ENCODE peak calls at places on chromosomes 12 and 14, in four cellular contexts. One of them, this sample, is unnamed.

GRCh38 chr12:19759229-19759628 is 319.9 kb downstream of the AEBP2 start:
- DNase-seq in cardiac fibroblast: peak
- DNase-seq in colonic mucosa: no peak
- DNase-seq in dorsolateral prefrontal cortex: no peak
- DNase-seq in this sample: no peak

GRCh38 chr12:89151536-89151935 is 200.8 kb downstream of the DUSP6 start:
- DNase-seq in cardiac fibroblast: no peak
- DNase-seq in colonic mucosa: no peak
- DNase-seq in dorsolateral prefrontal cortex: no peak
- DNase-seq in this sample: no peak

GRCh38 chr12:69873429-69873828 is 48.4 kb downstream of the MYRFL start:
- DNase-seq in cardiac fibroblast: peak
- DNase-seq in colonic mucosa: no peak
- DNase-seq in dorsolateral prefrontal cortex: no peak
- DNase-seq in this sample: no peak

GRCh38 chr12:101608301-101609133 is 13.7 kb downstream of the MYBPC1 start:
- DNase-seq in cardiac fibroblast: no peak
- DNase-seq in colonic mucosa: peak
- DNase-seq in dorsolateral prefrontal cortex: no peak
- DNase-seq in this sample: no peak

GRCh38 chr12:108302471-108303311 is 36.4 kb downstream of the CMKLR1 start:
- DNase-seq in cardiac fibroblast: no peak
- DNase-seq in colonic mucosa: peak
- DNase-seq in dorsolateral prefrontal cortex: no peak
- DNase-seq in this sample: no peak

GRCh38 chr12:1117970-1118563 is 127.0 kb downstream of the ERC1 start:
- DNase-seq in cardiac fibroblast: peak
- DNase-seq in colonic mucosa: peak
- DNase-seq in dorsolateral prefrontal cortex: peak
- DNase-seq in this sample: peak

GRCh38 chr12:998020-998874 is 7.2 kb downstream of the ERC1 start:
- DNase-seq in cardiac fibroblast: no peak
- DNase-seq in colonic mucosa: no peak
- DNase-seq in dorsolateral prefrontal cortex: no peak
- DNase-seq in this sample: no peak

GRCh38 chr14:96098309-96098998 is 59.3 kb downstream of the C14orf132 start:
- DNase-seq in cardiac fibroblast: peak
- DNase-seq in colonic mucosa: peak
- DNase-seq in dorsolateral prefrontal cortex: peak
- DNase-seq in this sample: peak

GRCh38 chr14:104514156-104514848 is 65.3 kb upstream of the C14orf180 start:
- DNase-seq in cardiac fibroblast: no peak
- DNase-seq in colonic mucosa: no peak
- DNase-seq in dorsolateral prefrontal cortex: no peak
- DNase-seq in this sample: no peak

GRCh38 chr14:72701610-72702009 is 192.3 kb downstream of the DPF3 start:
- DNase-seq in cardiac fibroblast: no peak
- DNase-seq in colonic mucosa: no peak
- DNase-seq in dorsolateral prefrontal cortex: no peak
- DNase-seq in this sample: no peak

GRCh38 chr14:73238941-73239340 is 1.6 kb downstream of the PAPLN start:
- DNase-seq in cardiac fibroblast: no peak
- DNase-seq in colonic mucosa: no peak
- DNase-seq in dorsolateral prefrontal cortex: no peak
- DNase-seq in this sample: peak

GRCh38 chr12:11765817-11766794 is 116.6 kb downstream of the ETV6 start:
- DNase-seq in cardiac fibroblast: peak
- DNase-seq in colonic mucosa: no peak
- DNase-seq in dorsolateral prefrontal cortex: no peak
- DNase-seq in this sample: no peak

GRCh38 chr14:70789361-70789760 is 20.0 kb downstream of the MAP3K9 start:
- DNase-seq in cardiac fibroblast: peak
- DNase-seq in colonic mucosa: no peak
- DNase-seq in dorsolateral prefrontal cortex: no peak
- DNase-seq in this sample: no peak

GRCh38 chr14:24054324-24054641 is 2.5 kb downstream of the CARMIL3 start:
- DNase-seq in cardiac fibroblast: no peak
- DNase-seq in colonic mucosa: no peak
- DNase-seq in dorsolateral prefrontal cortex: peak
- DNase-seq in this sample: no peak

GRCh38 chr12:38392584-38393144 is 76.1 kb downstream of the ALG10B start:
- DNase-seq in cardiac fibroblast: peak
- DNase-seq in colonic mucosa: no peak
- DNase-seq in dorsolateral prefrontal cortex: no peak
- DNase-seq in this sample: no peak

GRCh38 chr12:68521848-68522502 is 88.7 kb upstream of the RAP1B start:
- DNase-seq in cardiac fibroblast: no peak
- DNase-seq in colonic mucosa: no peak
- DNase-seq in dorsolateral prefrontal cortex: no peak
- DNase-seq in this sample: no peak
- H3K4me3 ChIP-seq in cardiac fibroblast: no peak
- H3K4me3 ChIP-seq in colonic mucosa: no peak
- H3K4me3 ChIP-seq in dorsolateral prefrontal cortex: no peak
- H3K4me3 ChIP-seq in this sample: no peak

GRCh38 chr14:106436310-106436905 is 910.0 kb downstream of the TMEM121 start:
- DNase-seq in cardiac fibroblast: peak
- DNase-seq in colonic mucosa: peak
- DNase-seq in dorsolateral prefrontal cortex: no peak
- DNase-seq in this sample: peak
- TF ChIP-seq CTCF in cardiac fibroblast: peak
- TF ChIP-seq CTCF in colonic mucosa: peak
- TF ChIP-seq CTCF in dorsolateral prefrontal cortex: peak
- TF ChIP-seq CTCF in this sample: peak

DNA sequence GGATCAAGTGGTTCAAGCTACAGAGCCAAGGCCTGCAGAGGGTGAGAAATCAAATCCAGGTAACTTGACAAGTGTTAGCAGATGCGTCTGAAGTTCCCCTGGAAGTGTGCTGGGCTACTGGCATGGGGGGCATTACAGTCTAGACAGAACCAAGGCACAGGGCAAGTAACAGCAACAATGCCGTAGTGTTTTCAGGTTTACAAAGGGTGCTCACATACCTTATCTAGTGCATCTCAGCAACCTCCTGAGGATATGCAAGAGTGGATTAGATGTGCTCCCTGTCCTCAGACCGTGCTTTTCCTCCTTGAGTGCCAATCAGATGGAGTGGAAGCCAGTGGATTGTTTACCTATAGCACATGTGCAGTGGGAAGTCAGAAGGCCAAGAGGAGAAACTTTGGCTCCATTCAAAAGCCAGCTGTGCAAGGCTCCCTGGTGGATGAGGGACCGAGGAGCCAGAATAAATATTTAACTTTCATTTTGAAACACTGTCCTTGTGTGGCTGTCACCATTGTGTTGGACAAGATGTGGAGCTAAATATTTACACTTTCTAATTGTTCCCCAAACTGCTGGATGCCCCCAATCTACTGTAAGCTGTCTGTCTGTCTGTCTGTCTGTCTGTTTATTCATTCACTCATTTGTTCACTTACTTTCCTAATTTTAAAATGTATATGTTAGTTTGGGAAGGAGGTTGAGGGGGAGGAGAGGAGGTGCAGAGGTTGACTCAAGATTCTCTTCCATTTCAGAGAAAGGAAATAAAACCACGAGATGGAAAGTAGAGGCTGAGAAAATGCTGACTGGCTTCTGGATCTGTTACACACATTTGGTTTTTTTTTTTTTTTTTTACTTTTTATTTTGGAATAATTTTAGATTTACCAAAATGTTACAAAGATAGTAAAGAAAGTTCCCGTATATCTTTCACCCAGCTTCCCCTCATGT is 184.0 kb upstream of the PARP11 start:
- DNase-seq in cardiac fibroblast: no peak
- DNase-seq in colonic mucosa: no peak
- DNase-seq in dorsolateral prefrontal cortex: no peak
- DNase-seq in this sample: no peak
- H3K4me3 ChIP-seq in cardiac fibroblast: no peak
- H3K4me3 ChIP-seq in colonic mucosa: no peak
- H3K4me3 ChIP-seq in dorsolateral prefrontal cortex: no peak
- H3K4me3 ChIP-seq in this sample: no peak

DNA sequence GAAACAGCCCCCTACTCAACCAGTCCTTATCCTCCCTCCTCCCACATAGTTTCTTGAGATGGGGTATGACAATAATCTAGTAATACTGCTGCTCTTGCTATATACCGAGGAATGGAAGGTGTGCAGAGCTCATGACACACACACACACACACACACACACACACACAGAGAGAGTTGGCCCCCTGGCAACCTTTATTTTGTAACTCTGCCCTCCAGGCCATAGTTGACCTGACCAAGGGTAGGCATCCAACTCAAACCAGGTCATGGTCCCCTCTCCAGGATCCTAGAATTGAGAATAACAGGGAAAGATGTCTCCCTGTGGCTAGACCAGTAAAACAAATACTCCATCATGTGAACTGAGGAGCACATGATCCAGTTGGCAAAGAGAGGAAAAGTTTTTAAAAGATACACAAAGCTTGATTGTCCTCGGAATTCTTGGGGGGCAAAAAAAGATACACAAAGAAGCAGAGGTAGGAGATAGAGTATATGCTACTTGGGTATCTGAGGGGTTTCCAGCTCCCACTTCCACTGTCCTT is 11.3 kb downstream of the ERO1A start:
- DNase-seq in cardiac fibroblast: no peak
- DNase-seq in colonic mucosa: no peak
- DNase-seq in dorsolateral prefrontal cortex: no peak
- DNase-seq in this sample: no peak
- TF ChIP-seq CTCF in cardiac fibroblast: no peak
- TF ChIP-seq CTCF in colonic mucosa: no peak
- TF ChIP-seq CTCF in dorsolateral prefrontal cortex: no peak
- TF ChIP-seq CTCF in this sample: no peak

DNA sequence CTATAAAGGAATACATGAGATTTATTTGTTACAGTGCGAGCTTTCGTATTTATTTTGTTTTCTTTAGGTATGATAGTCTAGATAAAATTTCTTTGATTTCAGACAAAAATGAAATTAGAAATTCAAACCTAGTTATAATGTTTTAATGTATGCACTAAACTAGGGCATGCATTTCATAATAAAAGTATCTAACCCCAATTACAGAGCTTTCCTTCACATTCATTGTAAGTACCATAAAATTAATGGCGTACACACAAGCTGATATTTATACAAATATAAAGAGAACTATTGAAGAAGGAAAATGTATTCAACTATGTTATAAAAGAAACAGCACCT is 120.2 kb downstream of the GXYLT1 start:
- DNase-seq in cardiac fibroblast: no peak
- DNase-seq in colonic mucosa: no peak
- DNase-seq in dorsolateral prefrontal cortex: no peak
- DNase-seq in this sample: no peak
- H3K4me3 ChIP-seq in cardiac fibroblast: no peak
- H3K4me3 ChIP-seq in colonic mucosa: no peak
- H3K4me3 ChIP-seq in dorsolateral prefrontal cortex: peak
- H3K4me3 ChIP-seq in this sample: no peak

DNA sequence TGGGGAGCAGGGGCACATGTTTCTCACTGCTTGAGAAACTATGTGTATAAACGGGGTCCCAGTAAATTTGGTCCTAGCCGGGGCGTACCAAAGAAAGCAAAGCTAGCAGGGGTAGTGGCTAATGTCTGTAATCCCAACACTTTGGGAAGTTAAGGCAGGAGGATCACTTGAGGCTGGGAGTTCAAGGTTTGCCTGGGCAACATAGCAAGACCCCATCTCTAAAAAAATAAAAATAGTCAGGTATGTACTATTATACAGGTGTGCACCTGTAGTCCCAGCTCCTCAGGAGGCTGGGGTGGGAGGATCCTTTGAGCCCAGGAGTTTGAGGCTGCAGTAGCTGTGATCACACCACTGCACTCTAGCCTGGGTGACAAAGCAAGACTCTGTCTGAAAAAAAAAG is 142.2 kb downstream of the PAWR start:
- DNase-seq in cardiac fibroblast: no peak
- DNase-seq in colonic mucosa: no peak
- DNase-seq in dorsolateral prefrontal cortex: no peak
- DNase-seq in this sample: no peak
- TF ChIP-seq CTCF in cardiac fibroblast: no peak
- TF ChIP-seq CTCF in colonic mucosa: no peak
- TF ChIP-seq CTCF in dorsolateral prefrontal cortex: no peak
- TF ChIP-seq CTCF in this sample: no peak

GRCh38 chr12:51740536-51740935 is 108.0 kb downstream of the FIGNL2 start:
- DNase-seq in cardiac fibroblast: no peak
- DNase-seq in colonic mucosa: no peak
- DNase-seq in dorsolateral prefrontal cortex: no peak
- DNase-seq in this sample: no peak

GRCh38 chr12:51748235-51748634 is 100.3 kb downstream of the FIGNL2 start:
- DNase-seq in cardiac fibroblast: no peak
- DNase-seq in colonic mucosa: peak
- DNase-seq in dorsolateral prefrontal cortex: no peak
- DNase-seq in this sample: no peak

GRCh38 chr12:51746416-51746815 is 102.1 kb downstream of the FIGNL2 start:
- DNase-seq in cardiac fibroblast: no peak
- DNase-seq in colonic mucosa: no peak
- DNase-seq in dorsolateral prefrontal cortex: no peak
- DNase-seq in this sample: no peak

GRCh38 chr12:51744957-51745356 is 103.6 kb downstream of the FIGNL2 start:
- DNase-seq in cardiac fibroblast: no peak
- DNase-seq in colonic mucosa: no peak
- DNase-seq in dorsolateral prefrontal cortex: no peak
- DNase-seq in this sample: no peak

DNA sequence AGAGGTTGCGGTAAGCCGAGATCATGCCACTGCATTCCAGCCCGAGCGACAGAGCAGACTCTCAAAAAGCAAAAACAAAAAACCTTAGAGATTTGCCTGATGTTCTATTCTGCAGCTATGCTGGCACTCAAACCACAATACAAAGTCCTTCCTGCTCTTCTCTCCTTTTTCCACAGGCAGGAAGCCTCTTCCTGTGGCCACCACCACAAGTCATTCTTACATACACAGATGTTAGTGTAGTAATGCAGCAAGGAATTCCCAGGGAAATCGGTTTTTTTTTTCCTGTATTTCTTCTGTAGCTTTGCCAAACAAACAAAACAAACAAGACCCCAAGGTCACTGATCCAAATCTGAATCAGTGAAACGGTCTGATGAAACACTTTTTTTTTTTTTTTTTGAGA is 104.3 kb downstream of the FIGNL2 start:
- DNase-seq in cardiac fibroblast: no peak
- DNase-seq in colonic mucosa: no peak
- DNase-seq in dorsolateral prefrontal cortex: no peak
- DNase-seq in this sample: no peak
- H3K4me3 ChIP-seq in cardiac fibroblast: no peak
- H3K4me3 ChIP-seq in colonic mucosa: no peak
- H3K4me3 ChIP-seq in dorsolateral prefrontal cortex: no peak
- H3K4me3 ChIP-seq in this sample: no peak

GRCh38 chr12:106987846-106988245 is 900 bp upstream of the MTERF2 start:
- DNase-seq in cardiac fibroblast: no peak
- DNase-seq in colonic mucosa: no peak
- DNase-seq in dorsolateral prefrontal cortex: no peak
- DNase-seq in this sample: no peak

GRCh38 chr12:106986135-106986534 is 811 bp downstream of the MTERF2 start:
- DNase-seq in cardiac fibroblast: no peak
- DNase-seq in colonic mucosa: no peak
- DNase-seq in dorsolateral prefrontal cortex: no peak
- DNase-seq in this sample: no peak

GRCh38 chr12:106984588-106985137 is 2.3 kb downstream of the MTERF2 start:
- DNase-seq in cardiac fibroblast: no peak
- DNase-seq in colonic mucosa: no peak
- DNase-seq in dorsolateral prefrontal cortex: no peak
- DNase-seq in this sample: no peak

GRCh38 chr12:106985479-106985878 is 1.5 kb downstream of the MTERF2 start:
- DNase-seq in cardiac fibroblast: no peak
- DNase-seq in colonic mucosa: no peak
- DNase-seq in dorsolateral prefrontal cortex: no peak
- DNase-seq in this sample: no peak

GRCh38 chr12:106986625-106987389 is at the start of gene MTERF2:
- DNase-seq in cardiac fibroblast: peak
- DNase-seq in colonic mucosa: peak
- DNase-seq in dorsolateral prefrontal cortex: peak
- DNase-seq in this sample: peak
- TF ChIP-seq CTCF in cardiac fibroblast: peak
- TF ChIP-seq CTCF in colonic mucosa: no peak
- TF ChIP-seq CTCF in dorsolateral prefrontal cortex: peak
- TF ChIP-seq CTCF in this sample: no peak

This sample was measured in Peyer's patch.